ENCODE peak calls at places on chromosomes 13 and 19, in five cellular contexts. T is neural progenitor cell; U is activated naive CD4-positive, alpha-beta T cell treated with Interleukin-2 at 50 U/mL for 16 hours; F is A172; H is HEK293T. C is an unnamed sample.

GRCh38 chr13:41213316-41213715 is 18.9 kb upstream of the KBTBD7 start:
- DNase-seq in U (no peak), H (no peak), F (no peak), T (no peak), C (no peak)

GRCh38 chr19:48480476-48481190 is 11.5 kb downstream of the CYTH2 start:
- DNase-seq in F (no peak), U (peak), H (no peak), T (no peak), C (peak)

GRCh38 chr13:51721485-51721884 is 82.5 kb downstream of the DHRS12 start:
- DNase-seq in H (no peak), F (no peak), U (no peak), T (no peak), C (no peak)

GRCh38 chr13:47087841-47088240 is 191.0 kb upstream of the HTR2A start:
- DNase-seq in F (peak), U (no peak), H (no peak), T (no peak), C (no peak)

GRCh38 chr19:50657222-50657669 is 8.0 kb downstream of the C19orf81 start:
- DNase-seq in F (no peak), T (no peak), U (no peak), H (no peak), C (no peak)

GRCh38 chr13:27922974-27923612 is 3.3 kb downstream of the PDX1 start:
- DNase-seq in T (no peak), U (no peak), F (no peak), H (no peak), C (no peak)

GRCh38 chr13:43785681-43786471 is 896 bp downstream of the ENOX1 start:
- DNase-seq in T (peak), H (peak), F (peak), U (peak), C (peak)

GRCh38 chr19:16232568-16232967 is 34.9 kb downstream of the AP1M1 start:
- DNase-seq in U (no peak), H (no peak), F (no peak), T (no peak), C (peak)

GRCh38 chr19:42421101-42421500 is 6.1 kb downstream of the LIPE start:
- DNase-seq in H (no peak), F (no peak), T (no peak), U (no peak), C (peak)

GRCh38 chr19:54561840-54562239 is 11.8 kb upstream of the LILRA2 start:
- DNase-seq in H (no peak), F (peak), U (no peak), T (no peak), C (no peak)

GRCh38 chr13:60482012-60482411 is 85.0 kb downstream of the TDRD3 start:
- DNase-seq in T (no peak), H (no peak), U (no peak), F (no peak), C (no peak)

GRCh38 chr13:36432106-36432544 is at the start of gene CCNA1:
- DNase-seq in H (peak), T (peak), F (peak), U (no peak), C (no peak)

GRCh38 chr19:1076046-1076386 is 9.0 kb downstream of the ARHGAP45 start:
- DNase-seq in U (no peak), F (no peak), T (no peak), H (no peak), C (no peak)

GRCh38 chr19:53977429-53977990 is 13.9 kb upstream of the CACNG6 start:
- DNase-seq in U (peak), H (peak), F (peak), T (peak), C (peak)

GRCh38 chr19:46133101-46133627 is 8.7 kb upstream of the IGFL3 start:
- DNase-seq in T (peak), F (peak), U (no peak), H (peak), C (no peak)

GRCh38 chr19:8305798-8306197 is 2.4 kb downstream of the CD320 start:
- DNase-seq in T (no peak), U (no peak), F (no peak), H (no peak), C (peak)

C was measured in activated effector memory CD4-positive, alpha-beta T cell treated with anti-CD3 and anti-CD28 coated beads, Interleukin-2, amount 50 U/mL, for 16 hours.